ENCODE peak calls at places on chromosome 10, in nine cellular contexts. C is tibial artery, P is H1, A is GM10248, R is AG09309, F is GM06990, J is fibroblast of mammary gland, W is HFFc6, Q is cardiac fibroblast. T is an unnamed sample.

GRCh38 chr10:30352377-30352776 is 3.3 kb upstream of the MTPAP start:
- DNase-seq in C (no peak), P (no peak), A (no peak), R (no peak), F (no peak), J (no peak), W (no peak), Q (no peak), T (no peak)

GRCh38 chr10:132043861-132044695 is 21.7 kb upstream of the JAKMIP3 start:
- DNase-seq in C (no peak), P (no peak), A (no peak), R (no peak), F (no peak), J (no peak), W (no peak), Q (no peak), T (no peak)

GRCh38 chr10:17206210-17206709 is 4.8 kb upstream of the TRDMT1 start:
- DNase-seq in C (no peak), P (no peak), A (no peak), R (no peak), F (no peak), J (peak), W (peak), Q (peak), T (no peak)

GRCh38 chr10:23399701-23400144 is 39.2 kb upstream of the OTUD1 start:
- DNase-seq in C (no peak), P (no peak), A (no peak), R (peak), F (no peak), J (peak), W (peak), Q (peak), T (no peak)

GRCh38 chr10:48506147-48506917 is 98.5 kb downstream of the ARHGAP22 start:
- DNase-seq in C (no peak), P (no peak), A (no peak), R (no peak), F (no peak), J (peak), W (peak), Q (peak), T (peak)

GRCh38 chr10:122671355-122671754 is 28.3 kb downstream of the C10orf120 start:
- DNase-seq in C (no peak), P (no peak), A (no peak), R (no peak), F (no peak), J (no peak), W (no peak), Q (no peak), T (no peak)

GRCh38 chr10:75358121-75358520 is 43.4 kb downstream of the ZNF503 start:
- DNase-seq in C (no peak), P (no peak), A (no peak), R (no peak), F (no peak), J (no peak), W (no peak), Q (no peak), T (no peak)

GRCh38 chr10:21308018-21308417 is 217.5 kb downstream of the SKIDA1 start:
- DNase-seq in C (no peak), P (no peak), A (no peak), R (no peak), F (no peak), J (no peak), W (no peak), Q (no peak), T (no peak)

GRCh38 chr10:71068811-71069411 is 143.5 kb upstream of the UNC5B start:
- DNase-seq in C (peak), P (no peak), A (no peak), R (peak), F (no peak), J (peak), W (peak), Q (no peak), T (no peak)

GRCh38 chr10:96840841-96841518 is 8.9 kb downstream of the LCOR start:
- DNase-seq in C (no peak), P (no peak), A (no peak), R (no peak), F (no peak), J (peak), W (peak), Q (peak), T (no peak)

GRCh38 chr10:68082815-68083395 is 7.8 kb upstream of the HERC4 start:
- DNase-seq in C (no peak), P (no peak), A (no peak), R (no peak), F (no peak), J (peak), W (peak), Q (peak), T (no peak)

GRCh38 chr10:130226012-130226411 is 89.8 kb downstream of the GLRX3 start:
- DNase-seq in C (no peak), P (no peak), A (no peak), R (no peak), F (no peak), J (no peak), W (no peak), Q (no peak), T (peak)

GRCh38 chr10:50605280-50606270 is 18.2 kb downstream of the SGMS1 start:
- DNase-seq in C (no peak), P (no peak), A (peak), R (peak), F (peak), J (peak), W (peak), Q (peak), T (no peak)

GRCh38 chr10:77461636-77462296 is 175.8 kb downstream of the KCNMA1 start:
- DNase-seq in C (no peak), P (no peak), A (no peak), R (no peak), F (peak), J (no peak), W (no peak), Q (peak), T (no peak)

GRCh38 chr10:7965457-7965856 is 89.0 kb upstream of the GATA3 start:
- DNase-seq in C (no peak), P (no peak), A (no peak), R (no peak), F (no peak), J (no peak), W (no peak), Q (no peak), T (no peak)
- TF ChIP-seq CTCF in C (no peak), P (no peak), A (no peak), R (no peak), F (no peak), J (no peak), W (no peak), Q (no peak), T (no peak)

GRCh38 chr10:133611079-133611478 is 15.5 kb downstream of the FRG2B start:
- DNase-seq in C (no peak), P (no peak), A (no peak), R (no peak), F (no peak), J (no peak), W (no peak), Q (no peak), T (no peak)

GRCh38 chr10:133613699-133614098 is 12.9 kb downstream of the FRG2B start:
- DNase-seq in C (no peak), P (no peak), A (no peak), R (no peak), F (no peak), J (no peak), W (no peak), Q (no peak), T (no peak)

DNA sequence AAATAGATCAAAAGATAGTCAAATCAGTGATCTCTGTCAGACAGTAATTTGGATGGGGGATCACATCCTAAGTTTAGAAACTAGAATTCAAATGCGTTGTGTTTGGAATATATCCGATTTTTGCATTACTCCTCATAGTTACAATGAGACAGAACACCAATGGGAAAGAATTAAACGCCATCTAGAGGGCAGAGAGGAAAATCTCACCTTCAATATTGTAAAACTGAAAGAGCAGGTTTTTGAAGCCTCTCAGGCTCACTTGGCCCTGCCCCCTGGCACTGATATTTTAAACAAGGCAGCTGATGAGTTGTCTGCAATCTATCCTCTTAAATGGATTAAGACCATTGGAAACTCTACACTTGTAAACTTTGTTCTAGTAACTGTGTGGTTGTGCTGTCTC is 17.7 kb downstream of the FRG2B start:
- DNase-seq in C (no peak), P (no peak), A (no peak), R (peak), F (no peak), J (peak), W (peak), Q (peak), T (no peak)
- TF ChIP-seq CTCF in C (peak), P (no peak), A (peak), R (peak), F (peak), J (peak), W (peak), Q (peak), T (peak)

GRCh38 chr10:24969732-24970330 is 17.4 kb upstream of the PRTFDC1 start:
- DNase-seq in C (no peak), P (no peak), A (no peak), R (peak), F (no peak), J (no peak), W (no peak), Q (peak), T (no peak)
- TF ChIP-seq CTCF in C (no peak), P (no peak), A (no peak), R (no peak), F (no peak), J (no peak), W (no peak), Q (no peak), T (peak)

DNA sequence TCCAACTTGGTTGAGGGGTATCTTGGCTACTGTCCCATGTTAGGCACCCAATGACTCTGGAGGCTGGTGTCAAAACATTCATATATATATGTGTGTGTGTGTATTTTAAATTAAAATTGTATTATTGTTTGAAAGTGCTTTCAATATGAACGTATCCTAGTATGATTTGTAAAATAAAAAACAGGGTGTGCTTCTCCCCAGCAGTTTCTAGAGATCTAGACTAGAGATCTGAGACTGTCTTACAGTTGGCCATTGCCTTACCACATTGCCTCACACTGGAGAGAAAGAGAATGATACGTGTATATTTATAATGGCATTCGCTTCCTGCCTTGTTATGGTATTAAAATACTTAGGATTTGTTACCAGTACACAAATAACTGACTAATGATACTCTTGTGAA is 1.2 kb downstream of the BAG3 start:
- DNase-seq in C (no peak), P (no peak), A (peak), R (peak), F (no peak), J (peak), W (peak), Q (peak), T (no peak)
- TF ChIP-seq CTCF in C (no peak), P (no peak), A (peak), R (peak), F (peak), J (peak), W (peak), Q (no peak), T (peak)

GRCh38 chr10:43078986-43079273 is 2.1 kb downstream of the RET start:
- DNase-seq in C (no peak), P (peak), A (peak), R (no peak), F (no peak), J (no peak), W (no peak), Q (peak), T (no peak)
- TF ChIP-seq CTCF in C (no peak), P (peak), A (no peak), R (peak), F (peak), J (peak), W (peak), Q (peak), T (peak)

DNA sequence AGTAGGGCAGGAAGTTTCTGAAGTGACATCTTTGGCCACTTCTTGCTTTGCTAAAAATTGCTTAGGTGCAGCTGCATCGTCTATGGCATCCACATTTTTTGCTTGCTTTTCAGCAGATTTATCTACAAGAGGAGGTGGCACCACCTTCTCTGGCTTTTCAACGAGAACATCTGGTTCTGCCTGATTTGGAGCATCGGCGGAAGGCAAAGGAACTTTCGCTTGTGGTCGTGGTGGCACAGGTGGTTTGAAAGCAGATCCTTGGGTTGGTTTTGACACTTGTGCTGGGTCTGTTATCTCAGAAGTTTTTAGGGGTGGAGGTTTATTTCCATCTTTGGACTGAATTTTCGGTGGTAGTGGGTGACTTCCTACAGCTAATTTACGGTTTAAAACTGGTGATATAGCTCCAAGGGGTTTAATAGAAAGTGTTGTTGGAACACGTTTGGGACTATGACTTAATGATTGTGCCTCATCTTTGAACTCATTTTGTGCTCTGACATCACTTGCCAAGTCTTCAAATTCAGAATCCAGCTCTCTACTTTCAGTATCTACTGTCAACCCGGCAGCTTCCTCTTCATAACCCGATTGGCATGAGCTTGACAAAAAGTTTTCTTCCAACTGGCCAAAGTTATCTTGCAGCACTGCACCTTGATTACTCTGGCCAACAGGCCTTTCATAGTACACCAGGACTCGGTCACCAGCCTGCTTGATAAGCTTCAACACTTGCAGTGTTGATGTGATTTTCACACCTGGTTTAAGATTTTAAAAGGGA is 44.0 kb downstream of the SLC18A2 start:
- DNase-seq in C (no peak), P (no peak), A (no peak), R (no peak), F (no peak), J (no peak), W (no peak), Q (no peak), T (no peak)
- TF ChIP-seq CTCF in C (no peak), P (no peak), A (no peak), R (no peak), F (no peak), J (no peak), W (no peak), Q (no peak), T (no peak)

DNA sequence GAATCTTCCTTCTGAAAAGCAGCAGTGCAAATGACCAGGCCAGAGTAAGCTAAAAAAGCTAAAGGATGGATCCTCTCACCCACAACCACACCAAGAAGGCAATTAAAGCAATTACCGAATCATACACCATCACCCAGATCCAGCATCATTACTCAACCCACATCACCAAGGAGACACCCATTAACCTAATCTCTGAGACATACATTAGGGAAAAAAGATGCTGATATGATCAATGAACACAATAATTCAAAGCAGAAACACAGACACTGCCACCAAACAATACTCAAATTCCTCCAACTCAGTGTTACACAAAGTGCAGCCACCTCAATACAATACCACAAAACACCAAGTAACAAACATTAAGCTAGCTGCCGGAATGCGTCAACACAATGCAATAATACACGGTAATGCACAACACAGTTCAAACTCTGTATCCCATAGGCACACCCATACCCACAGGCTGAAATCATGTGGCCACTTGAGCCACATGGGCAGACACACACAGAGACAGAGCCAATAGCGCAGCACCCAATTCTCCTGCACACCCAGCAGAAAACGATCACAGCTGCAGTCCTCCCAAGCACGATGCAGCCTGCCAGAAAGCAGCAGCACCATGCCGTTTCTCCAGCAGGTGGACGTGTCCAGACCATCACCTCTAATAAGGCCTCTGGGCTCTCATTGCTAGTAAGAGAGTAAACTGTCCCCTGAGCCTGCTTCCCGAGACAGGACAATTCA is 21.5 kb downstream of the PAX2 start:
- DNase-seq in C (no peak), P (no peak), A (no peak), R (no peak), F (no peak), J (no peak), W (no peak), Q (no peak), T (no peak)
- TF ChIP-seq CTCF in C (no peak), P (peak), A (no peak), R (no peak), F (no peak), J (no peak), W (no peak), Q (no peak), T (no peak)

DNA sequence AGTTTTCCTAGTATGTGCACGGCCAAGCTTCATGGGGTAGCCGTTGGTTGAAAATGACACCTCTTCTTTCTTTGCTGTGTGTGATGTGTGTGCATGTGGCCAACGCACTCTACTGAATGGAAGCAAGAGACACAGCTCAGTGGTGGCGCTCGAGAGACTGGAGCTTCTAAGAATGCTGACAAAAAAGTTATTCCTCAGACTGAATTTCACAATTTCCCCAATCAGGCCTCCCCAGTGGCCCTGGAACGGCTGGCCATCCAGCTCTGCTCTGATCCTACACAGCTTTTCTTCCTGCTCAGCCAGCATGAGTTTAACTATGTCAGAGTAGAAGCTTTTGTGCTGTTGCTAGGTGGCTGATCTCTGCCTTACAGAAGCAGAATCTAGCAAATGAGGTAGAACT is 186.7 kb upstream of the PLXDC2 start:
- DNase-seq in C (peak), P (no peak), A (no peak), R (peak), F (no peak), J (peak), W (no peak), Q (peak), T (no peak)
- TF ChIP-seq CTCF in C (no peak), P (no peak), A (no peak), R (no peak), F (no peak), J (peak), W (no peak), Q (peak), T (peak)

GRCh38 chr10:87818505-87819273 is 663 bp upstream of the ATAD1 start:
- DNase-seq in C (peak), P (no peak), A (peak), R (no peak), F (no peak), J (peak), W (no peak), Q (peak), T (no peak)
- TF ChIP-seq CTCF in C (no peak), P (no peak), A (peak), R (no peak), F (peak), J (no peak), W (no peak), Q (no peak), T (no peak)

DNA sequence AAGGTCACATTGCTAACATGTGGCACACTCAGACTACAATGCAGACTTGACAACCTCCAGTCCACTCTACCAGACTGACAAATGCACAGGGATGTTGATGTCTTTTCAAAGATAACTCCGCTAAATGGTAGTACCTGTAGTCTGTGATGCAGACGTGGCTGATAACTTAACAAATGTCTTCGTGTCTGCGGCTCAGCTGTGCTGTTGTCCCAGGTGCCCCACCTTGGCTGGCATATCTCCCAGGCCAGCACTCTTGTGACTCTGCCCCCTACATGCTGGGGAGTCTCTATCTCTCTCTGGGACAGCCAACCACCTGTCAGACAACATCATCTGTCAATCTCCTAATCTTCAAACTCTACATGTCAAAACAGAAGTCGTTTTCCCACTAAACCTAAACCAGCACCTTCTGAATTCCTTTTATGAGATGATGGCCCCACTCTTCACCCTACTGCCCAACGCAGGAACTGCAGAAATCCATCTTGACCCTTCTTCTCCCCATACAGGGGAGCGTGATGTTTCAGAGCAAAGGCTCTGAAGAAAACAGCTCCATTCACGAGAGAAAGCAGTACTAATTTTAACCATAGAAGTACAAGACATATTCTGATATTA is 156.4 kb downstream of the USP6NL start:
- DNase-seq in C (no peak), P (no peak), A (no peak), R (no peak), F (no peak), J (no peak), W (no peak), Q (no peak), T (peak)
- TF ChIP-seq CTCF in C (no peak), P (peak), A (no peak), R (no peak), F (peak), J (peak), W (peak), Q (peak), T (no peak)